ENCODE peak calls at places on chromosomes 4 and X, in eight cellular contexts. One of them, this sample, is unnamed.

GRCh38 chr4:103099691-103100392 is at the start of gene BDH2:
- DNase-seq in left ventricle myocardium inferior: no peak
- DNase-seq in naive thymus-derived CD4-positive, alpha-beta T cell: peak; percentile 72
- DNase-seq in tibial artery: peak; percentile 67
- DNase-seq in effector memory CD4-positive, alpha-beta T cell: peak; percentile 14
- DNase-seq in cardiac muscle cell: peak; percentile 89
- DNase-seq in MM.1S: peak; percentile 91
- DNase-seq in upper lobe of left lung: peak; percentile 71
- DNase-seq in this sample: peak; percentile 58

GRCh38 chr4:94578195-94578594 is 126.5 kb downstream of the PDLIM5 start:
- DNase-seq in left ventricle myocardium inferior: no peak
- DNase-seq in naive thymus-derived CD4-positive, alpha-beta T cell: no peak
- DNase-seq in tibial artery: no peak
- DNase-seq in effector memory CD4-positive, alpha-beta T cell: no peak
- DNase-seq in cardiac muscle cell: no peak
- DNase-seq in MM.1S: no peak
- DNase-seq in upper lobe of left lung: no peak
- DNase-seq in this sample: no peak

GRCh38 chrX:136975642-136976518 is 57.9 kb downstream of the GPR101 start:
- DNase-seq in left ventricle myocardium inferior: no peak
- DNase-seq in naive thymus-derived CD4-positive, alpha-beta T cell: no peak
- DNase-seq in tibial artery: no peak
- DNase-seq in effector memory CD4-positive, alpha-beta T cell: no peak
- DNase-seq in cardiac muscle cell: no peak
- DNase-seq in MM.1S: no peak
- DNase-seq in upper lobe of left lung: no peak
- DNase-seq in this sample: no peak

GRCh38 chrX:65679071-65679540 is 11.7 kb downstream of the MSN start:
- DNase-seq in left ventricle myocardium inferior: no peak
- DNase-seq in naive thymus-derived CD4-positive, alpha-beta T cell: no peak
- DNase-seq in tibial artery: no peak
- DNase-seq in effector memory CD4-positive, alpha-beta T cell: no peak
- DNase-seq in cardiac muscle cell: no peak
- DNase-seq in MM.1S: no peak
- DNase-seq in upper lobe of left lung: no peak
- DNase-seq in this sample: peak; percentile 41

GRCh38 chrX:129825746-129826505 is 17.8 kb downstream of the ZDHHC9 start:
- DNase-seq in left ventricle myocardium inferior: no peak
- DNase-seq in naive thymus-derived CD4-positive, alpha-beta T cell: peak; percentile 31
- DNase-seq in tibial artery: no peak
- DNase-seq in effector memory CD4-positive, alpha-beta T cell: no peak
- DNase-seq in cardiac muscle cell: no peak
- DNase-seq in MM.1S: peak; percentile 52
- DNase-seq in upper lobe of left lung: no peak
- DNase-seq in this sample: no peak

GRCh38 chr4:118736867-118737266 is 51.7 kb downstream of the METTL14 start:
- DNase-seq in left ventricle myocardium inferior: no peak
- DNase-seq in naive thymus-derived CD4-positive, alpha-beta T cell: no peak
- DNase-seq in tibial artery: no peak
- DNase-seq in effector memory CD4-positive, alpha-beta T cell: no peak
- DNase-seq in cardiac muscle cell: no peak
- DNase-seq in MM.1S: no peak
- DNase-seq in upper lobe of left lung: no peak
- DNase-seq in this sample: no peak

GRCh38 chr4:1202526-1203378 is 30.4 kb upstream of the SPON2 start:
- DNase-seq in left ventricle myocardium inferior: no peak
- DNase-seq in naive thymus-derived CD4-positive, alpha-beta T cell: no peak
- DNase-seq in tibial artery: peak; percentile 63
- DNase-seq in effector memory CD4-positive, alpha-beta T cell: no peak
- DNase-seq in cardiac muscle cell: no peak
- DNase-seq in MM.1S: no peak
- DNase-seq in upper lobe of left lung: peak; percentile 15
- DNase-seq in this sample: no peak

GRCh38 chr4:186770446-186771175 is 47.0 kb upstream of the FAT1 start:
- DNase-seq in left ventricle myocardium inferior: no peak
- DNase-seq in naive thymus-derived CD4-positive, alpha-beta T cell: no peak
- DNase-seq in tibial artery: no peak
- DNase-seq in effector memory CD4-positive, alpha-beta T cell: no peak
- DNase-seq in cardiac muscle cell: no peak
- DNase-seq in MM.1S: no peak
- DNase-seq in upper lobe of left lung: no peak
- DNase-seq in this sample: no peak

GRCh38 chr4:24820541-24820940 is 25.2 kb downstream of the SOD3 start:
- DNase-seq in left ventricle myocardium inferior: no peak
- DNase-seq in naive thymus-derived CD4-positive, alpha-beta T cell: no peak
- DNase-seq in tibial artery: no peak
- DNase-seq in effector memory CD4-positive, alpha-beta T cell: no peak
- DNase-seq in cardiac muscle cell: no peak
- DNase-seq in MM.1S: peak; percentile 3
- DNase-seq in upper lobe of left lung: no peak
- DNase-seq in this sample: no peak

GRCh38 chr4:85268146-85268545 is 206.8 kb upstream of the ARHGAP24 start:
- DNase-seq in left ventricle myocardium inferior: no peak
- DNase-seq in naive thymus-derived CD4-positive, alpha-beta T cell: no peak
- DNase-seq in tibial artery: no peak
- DNase-seq in effector memory CD4-positive, alpha-beta T cell: no peak
- DNase-seq in cardiac muscle cell: no peak
- DNase-seq in MM.1S: no peak
- DNase-seq in upper lobe of left lung: no peak
- DNase-seq in this sample: no peak

GRCh38 chr4:189265515-189265914 is 675.2 kb upstream of the FRG1 start:
- DNase-seq in left ventricle myocardium inferior: no peak
- DNase-seq in naive thymus-derived CD4-positive, alpha-beta T cell: no peak
- DNase-seq in tibial artery: no peak
- DNase-seq in effector memory CD4-positive, alpha-beta T cell: no peak
- DNase-seq in cardiac muscle cell: no peak
- DNase-seq in MM.1S: no peak
- DNase-seq in upper lobe of left lung: no peak
- DNase-seq in this sample: no peak

GRCh38 chr4:12579172-12579571 is 905.0 kb downstream of the RAB28 start:
- DNase-seq in left ventricle myocardium inferior: no peak
- DNase-seq in naive thymus-derived CD4-positive, alpha-beta T cell: no peak
- DNase-seq in tibial artery: no peak
- DNase-seq in effector memory CD4-positive, alpha-beta T cell: no peak
- DNase-seq in cardiac muscle cell: no peak
- DNase-seq in MM.1S: no peak
- DNase-seq in upper lobe of left lung: no peak
- DNase-seq in this sample: peak; percentile 58

GRCh38 chr4:143335979-143336827 is 473 bp upstream of the GAB1 start:
- DNase-seq in left ventricle myocardium inferior: peak; percentile 94
- DNase-seq in naive thymus-derived CD4-positive, alpha-beta T cell: no peak
- DNase-seq in tibial artery: peak; percentile 95
- DNase-seq in effector memory CD4-positive, alpha-beta T cell: no peak
- DNase-seq in cardiac muscle cell: peak; percentile 93
- DNase-seq in MM.1S: peak; percentile 78
- DNase-seq in upper lobe of left lung: peak; percentile 91
- DNase-seq in this sample: peak; percentile 80

GRCh38 chr4:58111818-58112217 is 1001.6 kb upstream of the IGFBP7 start:
- DNase-seq in left ventricle myocardium inferior: no peak
- DNase-seq in naive thymus-derived CD4-positive, alpha-beta T cell: no peak
- DNase-seq in tibial artery: no peak
- DNase-seq in effector memory CD4-positive, alpha-beta T cell: no peak
- DNase-seq in cardiac muscle cell: no peak
- DNase-seq in MM.1S: no peak
- DNase-seq in upper lobe of left lung: no peak
- DNase-seq in this sample: no peak

GRCh38 chr4:110781944-110782343 is 159.1 kb upstream of the PITX2 start:
- DNase-seq in left ventricle myocardium inferior: no peak
- DNase-seq in naive thymus-derived CD4-positive, alpha-beta T cell: no peak
- DNase-seq in tibial artery: no peak
- DNase-seq in effector memory CD4-positive, alpha-beta T cell: no peak
- DNase-seq in cardiac muscle cell: no peak
- DNase-seq in MM.1S: no peak
- DNase-seq in upper lobe of left lung: no peak
- DNase-seq in this sample: no peak

GRCh38 chrX:40628506-40628905 is 5.3 kb downstream of the MPC1L start:
- DNase-seq in left ventricle myocardium inferior: no peak
- DNase-seq in naive thymus-derived CD4-positive, alpha-beta T cell: no peak
- DNase-seq in tibial artery: no peak
- DNase-seq in effector memory CD4-positive, alpha-beta T cell: no peak
- DNase-seq in cardiac muscle cell: no peak
- DNase-seq in MM.1S: no peak
- DNase-seq in upper lobe of left lung: no peak
- DNase-seq in this sample: no peak

GRCh38 chr4:8282742-8283141 is 13.2 kb downstream of the HTRA3 start:
- DNase-seq in left ventricle myocardium inferior: peak; percentile 12
- DNase-seq in naive thymus-derived CD4-positive, alpha-beta T cell: no peak
- DNase-seq in tibial artery: no peak
- DNase-seq in effector memory CD4-positive, alpha-beta T cell: no peak
- DNase-seq in cardiac muscle cell: no peak
- DNase-seq in MM.1S: no peak
- DNase-seq in upper lobe of left lung: no peak
- DNase-seq in this sample: no peak

GRCh38 chr4:7867701-7868429 is 71.8 kb downstream of the AFAP1 start:
- DNase-seq in left ventricle myocardium inferior: no peak
- DNase-seq in naive thymus-derived CD4-positive, alpha-beta T cell: no peak
- DNase-seq in tibial artery: no peak
- DNase-seq in effector memory CD4-positive, alpha-beta T cell: no peak
- DNase-seq in cardiac muscle cell: no peak
- DNase-seq in MM.1S: no peak
- DNase-seq in upper lobe of left lung: no peak
- DNase-seq in this sample: peak; percentile 69

GRCh38 chr4:151339472-151339871 is 14.1 kb upstream of the SH3D19 start:
- DNase-seq in left ventricle myocardium inferior: no peak
- DNase-seq in naive thymus-derived CD4-positive, alpha-beta T cell: no peak
- DNase-seq in tibial artery: no peak
- DNase-seq in effector memory CD4-positive, alpha-beta T cell: no peak
- DNase-seq in cardiac muscle cell: no peak
- DNase-seq in MM.1S: no peak
- DNase-seq in upper lobe of left lung: no peak
- DNase-seq in this sample: no peak

GRCh38 chr4:151347891-151348290 is 22.5 kb upstream of the SH3D19 start:
- DNase-seq in left ventricle myocardium inferior: no peak
- DNase-seq in naive thymus-derived CD4-positive, alpha-beta T cell: no peak
- DNase-seq in tibial artery: no peak
- DNase-seq in effector memory CD4-positive, alpha-beta T cell: no peak
- DNase-seq in cardiac muscle cell: no peak
- DNase-seq in MM.1S: no peak
- DNase-seq in upper lobe of left lung: no peak
- DNase-seq in this sample: no peak

GRCh38 chr4:151347490-151347889 is 22.1 kb upstream of the SH3D19 start:
- DNase-seq in left ventricle myocardium inferior: no peak
- DNase-seq in naive thymus-derived CD4-positive, alpha-beta T cell: no peak
- DNase-seq in tibial artery: no peak
- DNase-seq in effector memory CD4-positive, alpha-beta T cell: no peak
- DNase-seq in cardiac muscle cell: no peak
- DNase-seq in MM.1S: no peak
- DNase-seq in upper lobe of left lung: no peak
- DNase-seq in this sample: no peak

GRCh38 chr4:151340751-151341385 is 15.5 kb upstream of the SH3D19 start:
- DNase-seq in left ventricle myocardium inferior: no peak
- DNase-seq in naive thymus-derived CD4-positive, alpha-beta T cell: no peak
- DNase-seq in tibial artery: no peak
- DNase-seq in effector memory CD4-positive, alpha-beta T cell: no peak
- DNase-seq in cardiac muscle cell: no peak
- DNase-seq in MM.1S: no peak
- DNase-seq in upper lobe of left lung: no peak
- DNase-seq in this sample: no peak

GRCh38 chr4:151344948-151345347 is 19.5 kb upstream of the SH3D19 start:
- DNase-seq in left ventricle myocardium inferior: no peak
- DNase-seq in naive thymus-derived CD4-positive, alpha-beta T cell: no peak
- DNase-seq in tibial artery: no peak
- DNase-seq in effector memory CD4-positive, alpha-beta T cell: no peak
- DNase-seq in cardiac muscle cell: no peak
- DNase-seq in MM.1S: no peak
- DNase-seq in upper lobe of left lung: no peak
- DNase-seq in this sample: no peak
- H3K4me1 ChIP-seq in left ventricle myocardium inferior: no peaks in the 10 kb centered on the region
- H3K4me1 ChIP-seq in naive thymus-derived CD4-positive, alpha-beta T cell: no peaks in the 10 kb centered on the region
- H3K4me1 ChIP-seq in tibial artery: no peaks in the 10 kb centered on the region
- H3K4me1 ChIP-seq in effector memory CD4-positive, alpha-beta T cell: no peaks in the 10 kb centered on the region
- H3K4me1 ChIP-seq in cardiac muscle cell: no peaks in the 10 kb centered on the region
- H3K4me1 ChIP-seq in MM.1S: no peaks in the 10 kb centered on the region
- H3K4me1 ChIP-seq in upper lobe of left lung: no peaks in the 10 kb centered on the region
- H3K4me1 ChIP-seq in this sample: no peaks in the 10 kb centered on the region

GRCh38 chr4:87321888-87322287 is 794 bp downstream of the HSD17B13 start:
- DNase-seq in left ventricle myocardium inferior: no peak
- DNase-seq in naive thymus-derived CD4-positive, alpha-beta T cell: no peak
- DNase-seq in tibial artery: no peak
- DNase-seq in effector memory CD4-positive, alpha-beta T cell: no peak
- DNase-seq in cardiac muscle cell: no peak
- DNase-seq in MM.1S: no peak
- DNase-seq in upper lobe of left lung: no peak
- DNase-seq in this sample: no peak
- H3K4me3 ChIP-seq in left ventricle myocardium inferior: no peak overlapping the region
- H3K4me3 ChIP-seq in naive thymus-derived CD4-positive, alpha-beta T cell: no peak overlapping the region
- H3K4me3 ChIP-seq in tibial artery: no peak overlapping the region
- H3K4me3 ChIP-seq in effector memory CD4-positive, alpha-beta T cell: no peak overlapping the region
- H3K4me3 ChIP-seq in cardiac muscle cell: no peak overlapping the region
- H3K4me3 ChIP-seq in MM.1S: no peak overlapping the region
- H3K4me3 ChIP-seq in upper lobe of left lung: no peak overlapping the region
- H3K4me3 ChIP-seq in this sample: no peak overlapping the region

GRCh38 chrX:133302775-133303445 is 84.8 kb upstream of the TFDP3 start:
- DNase-seq in left ventricle myocardium inferior: no peak
- DNase-seq in naive thymus-derived CD4-positive, alpha-beta T cell: no peak
- DNase-seq in tibial artery: no peak
- DNase-seq in effector memory CD4-positive, alpha-beta T cell: no peak
- DNase-seq in cardiac muscle cell: no peak
- DNase-seq in MM.1S: no peak
- DNase-seq in upper lobe of left lung: no peak
- DNase-seq in this sample: no peak

GRCh38 chrX:133305348-133305747 is 87.2 kb upstream of the TFDP3 start:
- DNase-seq in left ventricle myocardium inferior: no peak
- DNase-seq in naive thymus-derived CD4-positive, alpha-beta T cell: no peak
- DNase-seq in tibial artery: no peak
- DNase-seq in effector memory CD4-positive, alpha-beta T cell: no peak
- DNase-seq in cardiac muscle cell: no peak
- DNase-seq in MM.1S: no peak
- DNase-seq in upper lobe of left lung: no peak
- DNase-seq in this sample: no peak

GRCh38 chrX:133307094-133307493 is 88.9 kb upstream of the TFDP3 start:
- DNase-seq in left ventricle myocardium inferior: no peak
- DNase-seq in naive thymus-derived CD4-positive, alpha-beta T cell: no peak
- DNase-seq in tibial artery: no peak
- DNase-seq in effector memory CD4-positive, alpha-beta T cell: no peak
- DNase-seq in cardiac muscle cell: no peak
- DNase-seq in MM.1S: no peak
- DNase-seq in upper lobe of left lung: no peak
- DNase-seq in this sample: no peak

GRCh38 chrX:133307637-133308485 is 89.7 kb upstream of the TFDP3 start:
- DNase-seq in left ventricle myocardium inferior: peak; percentile 29
- DNase-seq in naive thymus-derived CD4-positive, alpha-beta T cell: no peak
- DNase-seq in tibial artery: no peak
- DNase-seq in effector memory CD4-positive, alpha-beta T cell: no peak
- DNase-seq in cardiac muscle cell: peak; percentile 77
- DNase-seq in MM.1S: no peak
- DNase-seq in upper lobe of left lung: no peak
- DNase-seq in this sample: no peak
- H3K27ac ChIP-seq in left ventricle myocardium inferior: peak overlapping the region; percentile 5
- H3K27ac ChIP-seq in naive thymus-derived CD4-positive, alpha-beta T cell: no peak overlapping the region
- H3K27ac ChIP-seq in tibial artery: peak overlapping the region; percentile 28
- H3K27ac ChIP-seq in effector memory CD4-positive, alpha-beta T cell: no peak overlapping the region
- H3K27ac ChIP-seq in cardiac muscle cell: peak overlapping the region; percentile 56
- H3K27ac ChIP-seq in MM.1S: no peak overlapping the region
- H3K27ac ChIP-seq in upper lobe of left lung: no peak overlapping the region
- H3K27ac ChIP-seq in this sample: no peak overlapping the region

DNA sequence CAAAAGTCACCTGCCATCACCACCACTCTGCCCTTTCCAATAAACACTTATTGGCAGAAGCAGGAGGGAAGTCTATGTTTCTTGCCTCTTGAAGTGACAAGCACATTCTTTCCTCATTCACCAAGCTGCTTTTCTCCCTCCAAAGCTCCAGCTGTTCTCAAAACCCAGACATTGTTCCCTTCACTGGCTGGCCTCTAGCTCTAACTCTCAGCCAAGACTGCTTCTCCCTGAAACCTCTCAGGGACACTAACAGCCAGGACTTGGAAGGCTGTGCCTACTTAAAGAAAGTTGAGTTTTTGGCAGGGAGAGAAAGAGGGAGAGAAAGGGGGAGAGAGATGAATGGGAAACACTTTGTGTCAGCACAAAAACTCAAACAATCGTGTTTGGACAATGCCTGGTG is 99.6 kb downstream of the COX18 start:
- DNase-seq in left ventricle myocardium inferior: no peak
- DNase-seq in naive thymus-derived CD4-positive, alpha-beta T cell: no peak
- DNase-seq in tibial artery: peak; percentile 68
- DNase-seq in effector memory CD4-positive, alpha-beta T cell: no peak
- DNase-seq in cardiac muscle cell: peak; percentile 23
- DNase-seq in MM.1S: no peak
- DNase-seq in upper lobe of left lung: no peak
- DNase-seq in this sample: peak; percentile 35
- H3K4me1 ChIP-seq in left ventricle myocardium inferior: no peaks in the 10 kb centered on the region
- H3K4me1 ChIP-seq in naive thymus-derived CD4-positive, alpha-beta T cell: no peaks in the 10 kb centered on the region
- H3K4me1 ChIP-seq in tibial artery: no peaks in the 10 kb centered on the region
- H3K4me1 ChIP-seq in effector memory CD4-positive, alpha-beta T cell: no peaks in the 10 kb centered on the region
- H3K4me1 ChIP-seq in cardiac muscle cell: no peaks in the 10 kb centered on the region
- H3K4me1 ChIP-seq in MM.1S: no peaks in the 10 kb centered on the region
- H3K4me1 ChIP-seq in upper lobe of left lung: no peaks in the 10 kb centered on the region
- H3K4me1 ChIP-seq in this sample: peaks cover 43% of the 10 kb centered on the region